ENCODE peak calls at places on chromosomes 13 and 19, in six cellular contexts. T, J, G, V, D and Q are unnamed samples.

GRCh38 chr19:843180-843835 is 2.5 kb downstream of the PRTN3 start:
- DNase-seq in V (no peak), G (no peak), D (no peak), J (peak), T (no peak), Q (peak)

GRCh38 chr13:27712421-27712820 is 79.9 kb upstream of the GSX1 start:
- DNase-seq in T (no peak), D (no peak), G (no peak), V (peak), J (no peak), Q (peak)

GRCh38 chr19:58021541-58022282 is 12.1 kb upstream of the ZSCAN1 start:
- DNase-seq in J (peak), T (peak), V (peak), D (no peak), G (no peak), Q (peak)

GRCh38 chr19:47863514-47863936 is 4.5 kb downstream of the TPRX2 start:
- DNase-seq in G (peak), D (peak), T (peak), V (peak), J (peak), Q (peak)

GRCh38 chr13:48891586-48891985 is 84.1 kb upstream of the FNDC3A start:
- DNase-seq in T (peak), J (no peak), D (peak), V (peak), G (no peak), Q (peak)

GRCh38 chr13:29594710-29595379 is 643 bp downstream of the SLC7A1 start:
- DNase-seq in T (peak), J (peak), D (no peak), V (no peak), G (no peak), Q (peak)

GRCh38 chr13:108083056-108083455 is 132.3 kb downstream of the LIG4 start:
- DNase-seq in G (no peak), D (no peak), T (no peak), V (no peak), J (no peak), Q (no peak)

GRCh38 chr19:15464394-15465385 is at the start of gene RASAL3:
- DNase-seq in V (no peak), T (no peak), J (no peak), D (no peak), G (no peak), Q (no peak)

GRCh38 chr13:91045351-91046034 is 302.0 kb upstream of the MIR17HG start:
- DNase-seq in D (peak), G (no peak), T (no peak), J (peak), V (no peak), Q (peak)

GRCh38 chr13:91042870-91043269 is 304.6 kb upstream of the MIR17HG start:
- DNase-seq in T (no peak), J (no peak), D (no peak), G (no peak), V (no peak), Q (no peak)

DNA sequence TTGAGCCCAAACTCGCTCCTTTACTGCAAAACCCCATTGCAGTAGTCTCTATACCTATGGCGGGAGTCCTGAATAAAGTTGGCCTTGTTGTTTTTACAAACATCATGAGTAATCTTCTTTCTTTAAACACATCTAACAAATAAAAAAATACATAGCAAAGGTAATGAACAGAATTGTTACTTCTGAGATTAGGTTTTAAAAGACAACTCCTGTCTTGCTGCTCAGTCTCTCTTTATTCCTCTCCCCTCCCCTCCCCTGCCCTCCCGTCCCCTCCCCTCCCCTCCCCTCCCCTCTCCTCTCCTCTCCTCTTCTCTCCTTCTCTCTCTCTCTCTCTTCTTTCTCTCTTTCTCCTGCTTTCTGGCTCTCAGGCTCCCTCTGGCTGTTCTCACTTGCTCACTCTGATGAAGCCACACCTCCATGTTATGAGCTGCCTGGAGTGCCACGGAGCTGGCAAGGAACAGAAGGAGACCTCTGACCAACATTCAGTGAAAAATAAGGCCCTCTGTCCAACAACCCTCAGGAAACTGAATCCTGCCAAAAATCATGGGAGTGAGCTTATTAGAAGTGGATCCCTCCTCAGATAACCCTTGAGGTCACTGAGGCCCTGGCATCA is 300.7 kb upstream of the MIR17HG start:
- DNase-seq in V (no peak), D (no peak), T (no peak), J (no peak), G (no peak), Q (peak)
- TF ChIP-seq POLR2A in V (no peak), D (no peak), T (no peak), J (no peak), G (no peak), Q (no peak)

DNA sequence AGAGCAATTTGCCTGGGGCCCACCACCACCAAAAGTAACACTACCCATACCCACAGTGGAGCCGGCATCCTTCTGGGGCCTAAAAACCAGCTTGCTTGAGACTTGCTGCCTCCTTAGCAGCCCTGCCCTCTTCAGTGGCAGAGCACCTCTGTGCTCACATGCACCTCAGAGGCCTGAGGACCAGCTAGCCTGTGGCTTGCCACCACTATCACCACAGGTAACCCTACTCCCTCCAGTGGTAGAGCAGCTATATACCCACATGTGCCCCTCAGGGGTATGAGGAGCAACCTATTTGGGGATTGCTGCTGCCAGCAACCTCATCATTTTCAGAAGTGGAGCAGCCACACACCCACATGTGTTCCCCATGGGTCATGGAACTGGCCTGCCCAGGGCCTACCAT is 111.4 kb upstream of the SPRY2 start:
- DNase-seq in V (no peak), J (no peak), D (no peak), G (no peak), T (no peak), Q (no peak)
- H3K4me2 ChIP-seq in V (no peak), J (no peak), D (no peak), G (no peak), T (no peak), Q (no peak)

GRCh38 chr13:94548382-94549240 is 47.3 kb downstream of the TGDS start:
- DNase-seq in J (peak), G (peak), D (peak), V (peak), T (peak), Q (peak)

GRCh38 chr13:94550030-94550738 is 45.8 kb downstream of the TGDS start:
- DNase-seq in G (no peak), T (peak), J (peak), V (peak), D (no peak), Q (no peak)

GRCh38 chr13:94552095-94552494 is 43.9 kb downstream of the TGDS start:
- DNase-seq in G (no peak), D (no peak), J (no peak), V (no peak), T (no peak), Q (no peak)

GRCh38 chr13:94546071-94546839 is 49.7 kb downstream of the TGDS start:
- DNase-seq in T (no peak), G (peak), J (no peak), D (no peak), V (no peak), Q (no peak)

DNA sequence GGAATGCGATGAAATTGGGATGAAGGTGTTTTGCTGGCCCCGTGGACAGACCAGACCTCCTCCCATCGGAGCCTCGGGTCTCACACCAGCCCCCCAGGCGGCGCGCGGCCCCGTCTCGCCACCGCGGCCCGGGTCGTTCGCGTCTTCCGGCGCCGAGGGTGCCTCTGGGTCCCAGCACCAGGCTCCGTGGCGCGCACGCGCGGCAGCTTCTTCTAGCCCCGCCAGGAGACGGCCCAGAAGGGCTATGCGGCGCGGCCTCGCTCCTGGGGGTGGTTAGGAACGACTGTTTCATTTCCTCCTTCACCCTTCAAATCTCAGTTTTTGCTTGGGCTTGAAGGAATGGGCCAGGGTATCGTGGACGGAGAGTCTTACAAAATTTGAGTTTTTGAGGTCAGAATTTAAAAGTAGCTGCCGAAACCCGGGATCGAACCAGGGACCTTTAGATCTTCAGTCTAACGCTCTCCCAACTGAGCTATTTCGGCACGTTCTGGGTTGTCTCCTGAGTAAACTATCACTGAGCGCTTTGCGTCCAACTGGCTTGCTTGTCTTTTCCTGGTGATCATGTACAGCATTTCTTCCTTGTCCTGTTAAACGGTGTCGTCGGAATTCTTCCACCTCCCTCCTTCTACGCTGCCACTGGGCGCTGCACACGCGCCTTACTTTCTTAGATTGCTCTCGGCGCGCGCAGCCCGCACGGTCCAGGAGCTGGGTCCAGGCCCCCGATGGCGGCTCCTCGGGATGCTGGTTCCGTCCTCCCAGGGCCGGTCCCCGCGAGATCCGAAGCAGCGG is 46.5 kb downstream of the TGDS start:
- DNase-seq in T (peak), G (peak), J (peak), D (peak), V (peak), Q (peak)
- TF ChIP-seq POLR2A in T (peak), G (peak), J (peak), D (peak), V (no peak), Q (peak)

GRCh38 chr19:34994643-34995471 is 5.3 kb upstream of the GRAMD1A start:
- DNase-seq in D (no peak), G (no peak), J (no peak), V (peak), T (no peak), Q (peak)
- H3K4me2 ChIP-seq in D (no peak), G (no peak), J (no peak), V (peak), T (no peak), Q (peak)

GRCh38 chr19:4976412-4977298 is 7.7 kb downstream of the KDM4B start:
- DNase-seq in V (peak), T (peak), J (peak), D (no peak), G (no peak), Q (peak)
- TF ChIP-seq POLR2A in V (no peak), T (no peak), J (no peak), D (no peak), G (no peak), Q (no peak)

DNA sequence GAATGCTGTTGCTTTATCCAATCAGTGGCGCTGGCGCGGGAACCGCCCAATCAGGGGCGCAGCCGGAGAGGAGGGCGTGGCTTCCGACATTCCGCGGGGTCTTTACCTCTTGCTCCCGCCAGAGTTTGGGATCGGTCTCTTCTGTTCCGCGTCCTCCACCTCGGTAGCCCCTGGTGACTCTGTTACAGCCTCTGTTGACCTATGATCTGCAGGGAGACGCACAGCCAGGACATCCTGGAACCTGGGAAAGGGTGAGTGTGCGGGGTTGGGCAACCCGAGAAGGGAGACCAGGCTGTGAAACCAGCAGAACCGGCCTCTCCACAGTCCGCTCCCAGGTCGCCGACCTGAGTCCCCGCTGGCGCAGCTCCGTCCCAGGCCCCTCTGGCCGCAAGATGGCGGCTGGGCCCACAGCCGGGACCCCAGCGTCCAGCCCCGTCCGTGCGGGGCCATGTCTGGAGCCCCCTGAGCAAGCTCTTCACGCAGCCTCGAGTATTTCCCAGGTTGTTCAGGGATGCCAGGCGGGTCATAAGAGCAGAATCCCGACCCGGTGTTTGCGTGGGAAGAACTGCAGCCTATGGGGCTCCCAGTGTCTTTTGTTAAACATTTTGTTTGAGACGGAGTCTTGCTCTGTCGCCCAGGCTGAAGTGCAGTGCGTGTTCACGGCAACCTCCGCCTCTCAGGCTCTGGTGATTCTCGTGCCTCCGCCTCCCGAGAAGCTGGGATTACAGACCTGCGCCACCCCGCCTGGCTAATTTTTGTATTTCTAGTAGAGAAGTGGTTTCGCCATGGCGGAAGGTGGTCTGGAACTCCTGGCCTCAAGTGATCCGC is 4.4 kb upstream of the ZNF681 start:
- DNase-seq in V (no peak), D (no peak), T (peak), G (peak), J (peak), Q (no peak)
- H3K4me2 ChIP-seq in V (no peak), D (no peak), T (peak), G (peak), J (peak), Q (no peak)

DNA sequence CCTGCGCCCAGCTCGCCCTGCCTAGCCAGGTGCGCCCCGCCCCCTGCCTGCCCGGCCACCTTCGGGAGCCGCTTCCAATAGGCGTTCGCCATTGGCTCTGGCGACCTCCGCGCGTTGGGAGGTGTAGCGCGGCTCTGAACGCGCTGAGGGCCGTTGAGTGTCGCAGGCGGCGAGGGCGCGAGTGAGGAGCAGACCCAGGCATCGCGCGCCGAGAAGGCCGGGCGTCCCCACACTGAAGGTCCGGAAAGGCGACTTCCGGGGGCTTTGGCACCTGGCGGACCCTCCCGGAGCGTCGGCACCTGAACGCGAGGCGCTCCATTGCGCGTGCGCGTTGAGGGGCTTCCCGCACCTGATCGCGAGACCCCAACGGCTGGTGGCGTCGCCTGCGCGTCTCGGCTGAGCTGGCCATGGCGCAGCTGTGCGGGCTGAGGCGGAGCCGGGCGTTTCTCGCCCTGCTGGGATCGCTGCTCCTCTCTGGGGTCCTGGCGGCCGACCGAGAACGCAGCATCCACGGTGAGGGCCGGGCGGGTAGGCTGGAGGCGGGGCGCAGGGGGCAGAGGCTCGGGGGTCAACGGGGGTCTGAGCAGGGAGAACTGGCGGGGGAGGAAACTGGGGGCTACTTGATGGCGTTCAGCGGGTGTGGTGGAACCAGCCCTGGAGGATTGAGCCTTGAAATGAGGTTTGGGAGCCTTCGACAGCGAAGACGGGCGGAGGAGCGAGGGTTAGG is at the start of gene SPINT2:
- DNase-seq in D (peak), J (no peak), G (peak), T (no peak), V (no peak), Q (no peak)
- TF ChIP-seq POLR2A in D (peak), J (no peak), G (peak), T (no peak), V (no peak), Q (peak)

DNA sequence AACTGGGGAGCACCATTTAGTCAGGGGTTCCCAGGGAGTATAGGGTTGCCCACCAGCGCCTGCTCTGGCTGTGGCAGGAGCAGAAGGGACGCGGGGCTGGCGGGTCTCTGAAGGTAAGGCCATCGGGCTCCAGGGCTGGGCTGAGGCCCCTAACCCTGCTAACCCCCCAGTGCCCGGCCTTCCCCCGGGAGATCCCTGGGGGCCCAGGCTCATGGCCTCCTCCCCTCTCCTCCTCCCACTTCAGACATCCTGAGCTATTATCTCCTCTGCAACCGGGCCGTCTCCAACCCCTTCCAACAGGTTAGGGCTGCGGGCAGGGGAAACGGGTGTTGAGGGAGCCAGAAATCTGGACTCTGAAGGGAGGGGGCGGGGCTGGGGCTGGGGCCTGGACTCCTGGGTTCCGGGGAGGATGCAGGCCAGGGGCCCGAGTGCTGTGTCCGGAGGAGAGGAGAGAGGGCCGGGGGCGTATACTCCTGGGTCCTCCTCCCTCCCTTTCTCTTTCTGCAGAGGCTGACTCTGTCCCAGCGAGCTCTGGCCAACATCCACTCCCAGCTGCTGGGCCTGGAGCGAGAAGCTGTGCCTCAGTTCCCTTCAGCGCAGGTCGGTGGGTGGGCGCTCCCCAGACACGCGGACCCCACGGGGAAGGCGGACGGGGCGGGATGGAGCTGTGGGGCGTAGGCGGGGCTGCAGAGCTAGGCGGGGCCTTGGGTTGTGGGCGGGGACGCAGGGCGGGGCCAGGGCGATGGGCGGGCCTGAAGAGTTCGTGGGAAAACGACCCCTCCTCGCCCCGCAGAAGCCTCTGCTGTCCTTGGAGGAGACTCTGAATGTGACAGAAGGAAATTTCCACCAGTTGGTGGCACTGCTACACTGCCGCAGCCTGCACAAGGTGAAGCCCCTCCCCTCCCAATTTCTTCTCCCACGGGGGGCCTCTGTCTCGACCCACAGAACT is 15.3 kb downstream of the TTYH1 start:
- DNase-seq in D (peak), G (no peak), J (peak), T (no peak), V (no peak), Q (peak)
- H3K4me2 ChIP-seq in D (peak), G (peak), J (peak), T (peak), V (no peak), Q (peak)

GRCh38 chr19:12696366-12697335 is at the start of gene FBXW9:
- DNase-seq in V (peak), G (peak), D (peak), T (peak), J (peak), Q (peak)
- TF ChIP-seq POLR2A in V (peak), G (peak), D (peak), T (peak), J (peak), Q (peak)

DNA sequence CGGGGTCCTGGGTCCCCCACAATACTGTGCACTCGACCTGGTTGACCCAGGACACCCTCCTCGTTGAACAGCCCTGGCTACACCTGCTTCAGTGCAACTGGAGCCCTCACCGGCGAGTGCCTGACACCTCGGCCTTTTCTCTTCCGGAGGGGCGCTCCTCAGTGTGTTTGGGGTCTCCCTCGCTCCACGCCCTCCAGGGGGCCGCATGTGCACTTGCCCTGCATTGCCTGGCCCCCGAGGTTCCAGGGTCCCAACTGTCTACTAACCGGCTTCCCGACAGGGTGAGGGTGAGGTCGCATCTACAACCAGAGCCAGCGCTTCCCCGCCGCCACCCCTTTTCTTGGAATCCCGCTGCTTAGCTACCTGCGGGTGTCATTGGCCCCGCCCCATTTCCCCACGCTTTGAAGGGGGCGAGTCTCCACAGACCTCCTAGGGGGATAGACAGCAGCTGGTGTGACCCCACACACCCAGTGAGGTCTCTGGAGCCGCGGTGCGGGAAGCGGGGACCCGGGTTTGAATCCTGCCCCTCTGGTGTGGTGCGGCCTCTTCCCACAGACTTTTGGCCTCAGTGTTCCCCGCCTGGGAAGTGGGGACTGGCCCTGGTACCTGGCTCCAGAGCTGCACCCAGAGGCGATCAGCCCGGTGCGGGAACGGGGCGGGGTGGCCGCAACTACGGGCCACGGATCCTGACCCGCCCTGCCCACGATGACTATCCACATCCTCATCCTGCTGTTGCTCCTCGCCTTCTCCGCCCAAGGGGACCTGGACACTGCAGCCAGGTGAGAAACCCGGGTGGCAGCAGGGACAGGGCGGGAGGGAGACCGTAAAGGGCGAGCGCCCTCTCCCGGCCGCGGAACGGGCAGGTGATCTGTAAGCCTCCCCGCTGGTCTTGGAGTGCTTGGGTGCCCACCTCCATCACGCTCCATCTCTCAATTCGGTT is at the start of gene ADM5:
- DNase-seq in G (no peak), D (no peak), T (no peak), V (no peak), J (no peak), Q (no peak)
- H3K4me2 ChIP-seq in G (peak), D (peak), T (peak), V (no peak), J (no peak), Q (no peak)